ENCODE peak calls at places on chromosomes 12 and 14, in four cellular contexts. W, U, H and K are unnamed samples.

GRCh38 chr12:95996034-95996658 is at the start of gene HAL:
- DNase-seq in H (no peak), W (no peak), U (no peak), K (no peak)

GRCh38 chr12:47818382-47818700 is 1.4 kb downstream of the HDAC7 start:
- DNase-seq in U (peak; percentile 69), W (no peak), H (no peak), K (no peak)

GRCh38 chr14:99408286-99408970 is 72.2 kb downstream of the SETD3 start:
- DNase-seq in U (no peak), H (no peak), W (no peak), K (no peak)

GRCh38 chr14:75822522-75823288 is 159.1 kb downstream of the TGFB3 start:
- DNase-seq in U (no peak), W (no peak), H (no peak), K (no peak)

GRCh38 chr12:85765443-85765842 is 70.8 kb downstream of the RASSF9 start:
- DNase-seq in W (no peak), H (no peak), U (no peak), K (no peak)

GRCh38 chr12:39429809-39430208 is 13.1 kb downstream of the KIF21A start:
- DNase-seq in U (no peak), H (no peak), W (no peak), K (no peak)

GRCh38 chr12:49777800-49778748 is 36.7 kb downstream of the TMBIM6 start:
- DNase-seq in W (no peak), H (peak; percentile 40), U (peak; percentile 42), K (peak; percentile 61)

GRCh38 chr14:105848570-105848969 is 322.2 kb downstream of the TMEM121 start:
- DNase-seq in H (no peak), U (no peak), W (no peak), K (no peak)

GRCh38 chr14:83467811-83468210 is 1934.2 kb upstream of the SEL1L start:
- DNase-seq in U (no peak), H (no peak), W (no peak), K (no peak)

GRCh38 chr14:48349689-48350088 is 674.3 kb upstream of the MDGA2 start:
- DNase-seq in W (no peak), U (no peak), H (no peak), K (no peak)

GRCh38 chr12:26279908-26280307 is 84.5 kb downstream of the SSPN start:
- DNase-seq in U (no peak), W (no peak), H (no peak), K (no peak)

GRCh38 chr12:52020539-52021336 is 14.0 kb downstream of the TAMALIN start:
- DNase-seq in W (no peak), H (no peak), U (peak; percentile 66), K (no peak)

GRCh38 chr12:92740421-92740820 is 37.6 kb downstream of the PLEKHG7 start:
- DNase-seq in H (no peak), U (no peak), W (no peak), K (no peak)

GRCh38 chr14:93395227-93395626 is 35.5 kb upstream of the UNC79 start:
- DNase-seq in H (no peak), U (no peak), W (no peak), K (no peak)

GRCh38 chr12:53094394-53094787 is 3.1 kb upstream of the IGFBP6 start:
- DNase-seq in H (no peak), U (no peak), W (no peak), K (no peak)

GRCh38 chr12:55659486-55660385 is 23.0 kb downstream of the OR10P1 start:
- DNase-seq in U (peak; percentile 12), W (no peak), H (no peak), K (no peak)

GRCh38 chr12:104835317-104835716 is 122.8 kb downstream of the SLC41A2 start:
- DNase-seq in U (no peak), W (no peak), H (no peak), K (no peak)

GRCh38 chr14:102316048-102316745 is 3.3 kb upstream of the ZNF839 start:
- DNase-seq in W (no peak), U (no peak), H (peak; percentile 28), K (no peak)

GRCh38 chr14:72856530-72857264 is 37.2 kb downstream of the DPF3 start:
- DNase-seq in U (no peak), H (no peak), W (no peak), K (no peak)

GRCh38 chr14:94936411-94936892 is 166.5 kb upstream of the GSC start:
- DNase-seq in W (no peak), H (peak; percentile 67), U (no peak), K (no peak)

GRCh38 chr14:63752449-63753169 is 24.7 kb upstream of the SGPP1 start:
- DNase-seq in W (no peak), U (no peak), H (no peak), K (no peak)

GRCh38 chr12:26287666-26288408 is 92.5 kb downstream of the SSPN start:
- DNase-seq in H (peak; percentile 52), W (no peak), U (no peak), K (no peak)

GRCh38 chr12:20250761-20251160 is 117.6 kb upstream of the PDE3A start:
- DNase-seq in W (no peak), U (no peak), H (no peak), K (no peak)

GRCh38 chr14:78253986-78254385 is 83.8 kb downstream of the NRXN3 start:
- DNase-seq in W (no peak), U (no peak), H (no peak), K (no peak)

GRCh38 chr12:2733493-2734252 is 61.1 kb upstream of the FKBP4 start:
- DNase-seq in W (no peak), H (no peak), U (no peak), K (no peak)

GRCh38 chr12:16607895-16608294 is 1.9 kb upstream of the LMO3 start:
- DNase-seq in H (no peak), U (no peak), W (no peak), K (no peak)

GRCh38 chr14:102140750-102141145 is 1.1 kb downstream of the WDR20 start:
- DNase-seq in W (no peak), H (no peak), U (peak; percentile 27), K (no peak)

GRCh38 chr12:64522316-64522715 is 70.4 kb downstream of the TBK1 start:
- DNase-seq in W (no peak), H (no peak), U (no peak), K (no peak)

GRCh38 chr14:54483073-54483745 is 5.6 kb downstream of the GMFB start:
- DNase-seq in H (no peak), U (no peak), W (no peak), K (no peak)

GRCh38 chr14:55373784-55374725 is 37.6 kb downstream of the ATG14 start:
- DNase-seq in U (peak; percentile 39), H (no peak), W (peak; percentile 36), K (no peak)

GRCh38 chr12:6056406-6057211 is 67.9 kb downstream of the VWF start:
- DNase-seq in U (no peak), H (no peak), W (no peak), K (no peak)

GRCh38 chr12:127582074-127582473 is 684.9 kb upstream of the TMEM132C start:
- DNase-seq in W (no peak), U (no peak), H (no peak), K (no peak)

GRCh38 chr12:12693111-12693671 is 2.8 kb downstream of the GPR19 start:
- DNase-seq in U (no peak), H (no peak), W (no peak), K (no peak)

DNA sequence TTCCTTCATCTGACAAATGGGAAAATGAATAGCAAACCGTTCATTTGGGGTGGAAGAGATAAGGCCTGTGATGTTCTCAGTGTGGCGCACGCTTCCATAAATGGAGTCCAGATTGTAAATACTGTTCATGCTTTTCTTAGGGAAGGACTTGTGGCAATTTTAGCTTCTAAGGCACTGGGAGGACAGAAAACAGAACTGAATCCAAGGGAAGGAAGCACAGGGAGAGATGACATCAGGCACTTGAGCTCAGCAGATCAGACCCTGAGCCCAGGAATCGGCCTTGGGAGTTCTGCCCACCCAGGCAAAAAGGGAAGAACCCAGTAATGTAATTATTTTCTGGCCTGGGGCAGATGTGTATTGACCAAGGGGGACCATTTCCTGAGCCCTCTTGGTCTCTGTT is 7.2 kb upstream of the SH2B3 start:
- DNase-seq in H (no peak), U (peak; percentile 33), W (no peak), K (no peak)
- H3K27ac ChIP-seq in H (no peak overlapping the region), U (peak overlapping the region; percentile 86), W (peak overlapping the region; percentile 44), K (no peak overlapping the region)

DNA sequence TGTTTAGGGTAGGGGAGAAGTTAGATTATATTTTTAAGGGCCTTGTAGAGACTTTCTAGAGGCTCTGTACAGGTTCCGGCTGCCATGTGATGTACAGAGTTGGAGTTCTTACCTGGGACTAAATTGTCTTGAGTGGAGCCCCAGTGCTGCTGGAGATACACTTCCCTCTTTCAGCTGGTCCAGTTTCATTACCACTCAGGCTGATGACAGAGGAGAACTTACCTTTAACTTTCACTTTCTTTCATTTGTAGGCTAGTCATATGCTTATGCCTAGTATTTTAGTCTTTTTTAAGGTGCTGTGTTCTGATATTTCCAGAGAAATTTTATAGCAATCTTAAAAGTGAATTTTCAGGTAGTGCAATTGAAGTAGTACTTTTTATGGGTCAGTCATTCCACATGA is 117.3 kb downstream of the ERC1 start:
- DNase-seq in W (no peak), U (no peak), H (no peak), K (no peak)
- H3K4me1 ChIP-seq in W (no peaks in the 10 kb centered on the region), U (no peaks in the 10 kb centered on the region), H (no peaks in the 10 kb centered on the region), K (no peaks in the 10 kb centered on the region)

DNA sequence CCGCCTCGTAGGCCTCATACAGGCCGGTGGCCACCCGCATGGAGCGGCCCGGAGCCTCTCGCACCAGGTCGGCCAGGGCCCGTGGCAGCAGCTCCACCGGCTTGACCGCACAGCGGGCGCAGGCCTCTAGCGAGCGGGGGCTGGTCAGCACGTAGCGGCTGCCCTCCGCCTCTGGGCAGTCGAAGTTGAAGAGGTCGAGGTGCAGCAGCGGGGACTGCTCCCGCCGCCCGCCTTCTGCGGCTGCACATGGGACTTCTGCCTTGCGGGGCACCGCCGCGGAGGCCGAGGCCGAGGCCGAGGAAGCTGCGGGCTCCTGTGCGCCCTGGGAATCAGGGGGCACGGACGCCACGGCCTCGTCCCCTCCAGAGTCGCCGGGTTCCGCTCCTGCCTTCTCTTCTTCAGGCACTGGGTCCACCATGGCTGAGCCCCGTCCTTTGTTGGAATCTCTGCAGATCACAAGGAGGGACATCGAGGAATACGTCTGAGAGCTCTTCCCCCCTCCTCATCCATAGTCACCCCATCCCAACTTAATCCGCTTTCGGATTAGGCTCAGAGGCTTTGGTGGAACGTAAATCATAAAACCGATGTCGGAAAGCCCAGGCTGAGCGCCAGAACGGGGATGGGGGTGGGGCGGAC is 1.3 kb downstream of the CCDC177 start:
- DNase-seq in U (no peak), W (no peak), H (no peak), K (no peak)
- H3K27ac ChIP-seq in U (no peak overlapping the region), W (no peak overlapping the region), H (no peak overlapping the region), K (no peak overlapping the region)

DNA sequence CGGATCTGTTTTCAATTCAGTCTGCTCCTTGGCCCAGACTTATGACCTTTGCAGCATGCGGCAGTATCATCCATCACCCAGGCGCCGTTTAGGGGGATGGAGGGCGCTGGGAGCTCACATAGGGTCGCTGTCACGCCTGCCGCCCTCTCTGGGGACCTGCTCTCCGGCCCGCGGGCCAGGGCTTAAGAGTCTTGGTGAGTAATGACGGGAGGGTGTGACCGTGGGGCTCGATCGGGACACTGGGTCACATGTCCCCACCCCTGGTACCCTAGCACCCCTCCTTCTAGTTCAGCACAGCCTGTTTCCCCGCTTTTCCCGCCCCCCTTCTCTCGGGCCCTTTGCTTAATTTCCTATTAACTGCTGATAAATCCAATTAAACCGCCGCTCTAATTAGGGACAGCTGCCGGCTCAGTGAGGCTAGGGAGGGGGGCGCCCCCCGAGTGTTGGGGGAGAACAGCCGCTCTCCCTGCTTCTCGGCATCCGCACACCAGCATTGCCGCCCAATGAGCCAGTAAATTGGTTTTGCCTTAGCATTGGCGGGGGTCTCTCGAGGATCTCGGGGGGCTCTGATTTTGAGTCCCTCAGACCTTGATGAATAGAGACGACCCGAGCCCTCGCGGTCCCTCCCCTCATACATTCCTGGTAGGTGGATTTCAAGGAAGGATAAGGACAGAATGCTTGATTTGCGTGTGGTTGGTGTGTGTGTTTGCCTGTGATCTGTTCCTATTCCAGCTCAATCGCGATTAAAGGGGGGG is 9.3 kb downstream of the STAC3 start:
- DNase-seq in W (no peak), U (no peak), H (no peak), K (no peak)
- H3K4me1 ChIP-seq in W (peaks cover 21% of the 10 kb centered on the region), U (peaks cover 28% of the 10 kb centered on the region), H (peaks cover 30% of the 10 kb centered on the region), K (peaks cover 16% of the 10 kb centered on the region)